ENCODE peak calls at places on chromosomes 7 and 10, in nine cellular contexts. Y is GM20000; V is stimulated activated CD8-positive, alpha-beta memory T cell treated with anti-CD3 and anti-CD28 coated beads, Interleukin-12 subunit alpha, Interleukin-12 subunit beta, amount 100 ng/mL, for 1 hour; O is DMS 273 treated with DMSO at 0.1 percent for 48 hours; U is left ventricle myocardium superior; F is HEK293T; X is activated naive CD4-positive, alpha-beta T cell; A is activated CD4-positive, alpha-beta T cell treated with anti-CD3 and anti-CD28 coated beads, Interleukin-2, amount 10 ng/mL, durations not matched to agents 7 days and 5 days; N is GM04503. Z is an unnamed sample.

GRCh38 chr10:28823501-28824075 is 146.3 kb downstream of the BAMBI start:
- DNase-seq in Y (no peak), V (no peak), O (no peak), U (no peak), F (no peak), X (no peak), A (no peak), N (no peak), Z (no peak)

GRCh38 chr7:81598951-81599350 is 170.9 kb downstream of the HGF start:
- DNase-seq in Y (no peak), V (no peak), O (no peak), U (no peak), F (no peak), X (no peak), A (no peak), N (no peak), Z (no peak)

GRCh38 chr10:17348111-17349008 is 106.0 kb downstream of the ST8SIA6 start:
- DNase-seq in Y (no peak), V (no peak), O (no peak), U (peak; percentile 59), F (peak; percentile 52), X (no peak), A (no peak), N (peak; percentile 63), Z (peak; percentile 90)

GRCh38 chr10:97863808-97864207 is 14.2 kb downstream of the GOLGA7B start:
- DNase-seq in Y (no peak), V (no peak), O (no peak), U (no peak), F (no peak), X (no peak), A (no peak), N (no peak), Z (no peak)

GRCh38 chr7:90663176-90663575 is 67.1 kb downstream of the CDK14 start:
- DNase-seq in Y (no peak), V (no peak), O (no peak), U (no peak), F (no peak), X (no peak), A (no peak), N (no peak), Z (no peak)

GRCh38 chr7:5574770-5575269 is 151.2 kb upstream of the TNRC18 start:
- DNase-seq in Y (no peak), V (no peak), O (no peak), U (peak; percentile 69), F (no peak), X (no peak), A (no peak), N (no peak), Z (no peak)

GRCh38 chr7:149625339-149625946 is 127.8 kb upstream of the ZNF746 start:
- DNase-seq in Y (peak; percentile 73), V (peak; percentile 38), O (peak; percentile 68), U (peak; percentile 74), F (peak; percentile 82), X (peak; percentile 18), A (peak; percentile 60), N (no peak), Z (peak; percentile 77)

GRCh38 chr10:47410271-47410670 is 26.2 kb upstream of the ZNF488 start:
- DNase-seq in Y (no peak), V (no peak), O (no peak), U (no peak), F (no peak), X (no peak), A (no peak), N (no peak), Z (no peak)

GRCh38 chr7:28414453-28414852 is 2.1 kb downstream of the CREB5 start:
- DNase-seq in Y (no peak), V (no peak), O (no peak), U (no peak), F (no peak), X (no peak), A (no peak), N (no peak), Z (no peak)

GRCh38 chr10:84302223-84302622 is 26.2 kb upstream of the CCSER2 start:
- DNase-seq in Y (no peak), V (no peak), O (no peak), U (no peak), F (no peak), X (no peak), A (no peak), N (no peak), Z (no peak)

Z was measured in cardiac muscle cell.